ENCODE peak calls at places on chromosomes 2 and 18, in five cellular contexts. Y, X, K, D and P are unnamed samples.

GRCh38 chr2:120189189-120189588 is 34.0 kb downstream of the TMEM185B start:
- DNase-seq in K (no peak), Y (peak; percentile 11), X (no peak), D (no peak), P (no peak)

GRCh38 chr2:9832586-9832985 is 10.7 kb upstream of the TAF1B start:
- DNase-seq in X (peak; percentile 93), D (no peak), Y (no peak), K (no peak), P (no peak)

GRCh38 chr2:223930002-223930976 is 14.8 kb downstream of the WDFY1 start:
- DNase-seq in X (peak; percentile 20), K (no peak), Y (no peak), D (peak; percentile 69), P (no peak)

GRCh38 chr18:61581578-61582204 is 248.5 kb downstream of the CDH20 start:
- DNase-seq in X (peak; percentile 46), D (peak; percentile 80), K (no peak), Y (peak; percentile 87), P (peak; percentile 79)

GRCh38 chr2:236653863-236654262 is 84.2 kb downstream of the ACKR3 start:
- DNase-seq in X (no peak), Y (peak; percentile 21), D (no peak), K (no peak), P (no peak)

GRCh38 chr2:125593036-125593435 is 1062.9 kb upstream of the GYPC start:
- DNase-seq in K (no peak), Y (no peak), D (no peak), X (no peak), P (no peak)

GRCh38 chr18:11096839-11097750 is 52.3 kb downstream of the PIEZO2 start:
- DNase-seq in K (no peak), D (no peak), Y (no peak), X (peak; percentile 2), P (no peak)

GRCh38 chr2:7180641-7181370 is 263.6 kb downstream of the RNF144A start:
- DNase-seq in K (no peak), X (peak; percentile 27), Y (no peak), D (no peak), P (no peak)

GRCh38 chr18:72878561-72878960 is 10.8 kb upstream of the NETO1 start:
- DNase-seq in Y (no peak), D (no peak), K (no peak), X (no peak), P (no peak)

GRCh38 chr2:45871025-45871424 is 219.6 kb downstream of the PRKCE start:
- DNase-seq in X (no peak), Y (no peak), D (no peak), K (no peak), P (no peak)

GRCh38 chr2:48568551-48568950 is 38.6 kb downstream of the STON1 start:
- DNase-seq in X (peak; percentile 25), K (no peak), D (no peak), Y (no peak), P (no peak)

GRCh38 chr2:109487237-109487869 is 126.4 kb downstream of the SEPTIN10 start:
- DNase-seq in K (no peak), D (no peak), X (peak; percentile 26), Y (no peak), P (no peak)

GRCh38 chr2:193156480-193156879 is 961.7 kb upstream of the TMEFF2 start:
- DNase-seq in X (no peak), D (no peak), Y (no peak), K (no peak), P (no peak)

GRCh38 chr2:170247882-170248393 is 70.0 kb downstream of the MYO3B start:
- DNase-seq in K (no peak), Y (no peak), X (no peak), D (no peak), P (no peak)

GRCh38 chr2:27380626-27381556 is at the start of gene ZNF513:
- DNase-seq in K (peak; percentile 69), D (peak; percentile 99), Y (peak; percentile 98), X (peak; percentile 94), P (peak; percentile 95)

GRCh38 chr2:240464514-240465241 is 29.2 kb downstream of the GPC1 start:
- DNase-seq in Y (no peak), D (peak; percentile 53), X (no peak), K (no peak), P (no peak)

GRCh38 chr2:121282800-121283382 is 2.1 kb downstream of the TFCP2L1 start:
- DNase-seq in K (no peak), D (no peak), Y (no peak), X (no peak), P (no peak)

GRCh38 chr18:74194691-74195090 is 46.4 kb downstream of the TIMM21 start:
- DNase-seq in Y (no peak), X (peak; percentile 29), D (no peak), K (no peak), P (no peak)

GRCh38 chr2:214648520-214648919 is 161.0 kb downstream of the BARD1 start:
- DNase-seq in Y (no peak), X (no peak), K (no peak), D (no peak), P (no peak)

GRCh38 chr2:144938308-144938709 is 418.4 kb upstream of the ZEB2 start:
- DNase-seq in K (no peak), D (no peak), Y (no peak), X (peak; percentile 89), P (no peak)

GRCh38 chr2:202494856-202495604 is 118.9 kb downstream of the BMPR2 start:
- DNase-seq in K (no peak), X (no peak), D (no peak), Y (no peak), P (no peak)

GRCh38 chr2:10411557-10411956 is 36.6 kb downstream of the ODC1 start:
- DNase-seq in D (no peak), Y (no peak), X (no peak), K (no peak), P (no peak)

GRCh38 chr2:61961231-61961901 is 55.9 kb downstream of the COMMD1 start:
- DNase-seq in X (no peak), K (no peak), Y (no peak), D (no peak), P (no peak)

GRCh38 chr2:180222642-180223041 is 215.5 kb upstream of the CWC22 start:
- DNase-seq in D (no peak), X (peak; percentile 98), K (no peak), Y (peak; percentile 62), P (no peak)

GRCh38 chr18:75132471-75132870 is 76.5 kb downstream of the PTGR3 start:
- DNase-seq in Y (peak; percentile 22), X (no peak), D (no peak), K (no peak), P (no peak)

GRCh38 chr2:144424559-144425240 is 95.2 kb downstream of the ZEB2 start:
- DNase-seq in D (no peak), X (no peak), Y (no peak), K (no peak), P (no peak)

GRCh38 chr2:132597166-132597565 is 72.8 kb downstream of the LYPD1 start:
- DNase-seq in X (no peak), K (no peak), Y (no peak), D (no peak), P (no peak)

GRCh38 chr2:98835831-98836385 is 100.1 kb downstream of the CRACDL start:
- DNase-seq in K (no peak), X (no peak), D (no peak), Y (no peak), P (no peak)

GRCh38 chr2:28951910-28952805 is 28.9 kb upstream of the TOGARAM2 start:
- DNase-seq in X (peak; percentile 78), Y (no peak), D (peak; percentile 70), K (no peak), P (no peak)

GRCh38 chr2:121125350-121125749 is 159.7 kb downstream of the TFCP2L1 start:
- DNase-seq in D (no peak), K (no peak), X (no peak), Y (no peak), P (no peak)

GRCh38 chr18:32072321-32072720 is 19.4 kb upstream of the RNF138 start:
- DNase-seq in D (no peak), K (no peak), X (no peak), Y (no peak), P (peak; percentile 24)

GRCh38 chr2:69033427-69034095 is 20.6 kb downstream of the ANTXR1 start:
- DNase-seq in D (no peak), Y (no peak), X (peak; percentile 23), K (no peak), P (no peak)

GRCh38 chr18:23143059-23143831 is 8.0 kb downstream of the CABLES1 start:
- DNase-seq in X (no peak), Y (peak; percentile 79), D (no peak), K (no peak), P (no peak)

GRCh38 chr2:157751462-157752058 is 122.9 kb upstream of the ACVR1C start:
- DNase-seq in K (peak; percentile 15), X (peak; percentile 40), Y (no peak), D (no peak), P (no peak)
- TF ChIP-seq CTCF in K (peak; percentile 57), X (no peak), Y (no peak), D (no peak), P (peak; percentile 27)

GRCh38 chr2:33419548-33420255 is 56.7 kb upstream of the RASGRP3 start:
- DNase-seq in Y (no peak), X (no peak), K (no peak), D (no peak), P (no peak)
- TF ChIP-seq CTCF in Y (no peak), X (peak; percentile 2), K (no peak), D (no peak), P (no peak)

DNA sequence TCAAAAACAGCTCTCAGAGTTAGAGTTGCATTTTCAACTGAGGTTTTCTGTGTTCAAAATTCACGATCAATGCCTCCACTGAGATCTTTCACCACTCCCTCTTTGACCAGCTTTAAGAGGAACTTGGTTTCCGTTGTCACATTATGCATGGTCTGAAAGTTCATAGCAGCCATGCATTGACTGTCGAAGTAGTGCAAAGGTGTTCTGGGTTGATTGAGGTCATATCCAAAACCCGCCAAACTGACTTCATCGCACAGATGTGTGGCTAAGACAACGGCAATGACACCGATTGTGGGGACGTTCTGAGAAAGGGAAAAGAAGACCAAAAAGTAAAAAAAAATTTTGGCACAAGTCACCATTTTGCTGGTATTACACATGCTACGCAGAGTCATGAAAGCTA is 48.7 kb downstream of the ST3GAL5 start:
- DNase-seq in K (no peak), D (no peak), Y (no peak), X (no peak), P (no peak)
- TF ChIP-seq CTCF in K (no peak), D (no peak), Y (no peak), X (no peak), P (no peak)

GRCh38 chr18:48913201-48913600 is 37.6 kb downstream of the SMAD7 start:
- DNase-seq in Y (no peak), X (no peak), D (peak; percentile 45), K (no peak), P (no peak)
- TF ChIP-seq CTCF in Y (no peak), X (no peak), D (peak; percentile 10), K (peak; percentile 56), P (no peak)